ENCODE peak calls at places on chromosome 19, in five cellular contexts. D, Y, Q, J and X are unnamed samples.

GRCh38 chr19:7492142-7493055 is 3.6 kb upstream of the PEX11G start:
- DNase-seq in D (no peak), Y (no peak), Q (no peak), J (no peak), X (no peak)

GRCh38 chr19:21947775-21948174 is 63.0 kb downstream of the ZNF208 start:
- DNase-seq in D (no peak), Y (no peak), Q (no peak), J (no peak), X (no peak)

GRCh38 chr19:51530616-51531015 is 854 bp downstream of the SIGLEC6 start:
- DNase-seq in D (no peak), Y (no peak), Q (no peak), J (no peak), X (no peak)

GRCh38 chr19:15264061-15264932 is 32.0 kb upstream of the EPHX3 start:
- DNase-seq in D (peak), Y (peak), Q (peak), J (peak), X (peak)

GRCh38 chr19:3626473-3627350 is at the start of gene CACTIN:
- DNase-seq in D (peak), Y (peak), Q (peak), J (peak), X (peak)

GRCh38 chr19:11814707-11815050 is 606 bp downstream of the ZNF440 start:
- DNase-seq in D (no peak), Y (no peak), Q (no peak), J (no peak), X (no peak)

GRCh38 chr19:41427647-41428480 is 690 bp upstream of the B3GNT8 start:
- DNase-seq in D (no peak), Y (no peak), Q (peak), J (peak), X (peak)

GRCh38 chr19:8468124-8468523 is 23.3 kb downstream of the HNRNPM start:
- DNase-seq in D (no peak), Y (no peak), Q (no peak), J (no peak), X (no peak)

GRCh38 chr19:16133818-16134217 is 9.7 kb upstream of the HSH2D start:
- DNase-seq in D (no peak), Y (no peak), Q (no peak), J (no peak), X (no peak)

GRCh38 chr19:374183-374885 is 29.7 kb upstream of the MIER2 start:
- DNase-seq in D (no peak), Y (peak), Q (no peak), J (no peak), X (peak)

GRCh38 chr19:45470147-45471081 is 2.6 kb downstream of the FOSB start:
- DNase-seq in D (no peak), Y (no peak), Q (no peak), J (peak), X (peak)

GRCh38 chr19:33473644-33474305 is 47.8 kb downstream of the PEPD start:
- DNase-seq in D (no peak), Y (no peak), Q (no peak), J (peak), X (no peak)

GRCh38 chr19:52524086-52524485 is 3.4 kb upstream of the ZNF808 start:
- DNase-seq in D (no peak), Y (no peak), Q (no peak), J (no peak), X (no peak)

GRCh38 chr19:10517361-10517759 is at the start of gene S1PR5:
- DNase-seq in D (no peak), Y (no peak), Q (no peak), J (peak), X (no peak)